ENCODE peak calls at places on chromosomes 6 and 20, in five cellular contexts. H, G, L, Z and N are unnamed samples.
A peak's percentile ranks its signal among the peaks of the same experiment; 100 is the strongest.

GRCh38 chr6:17212541-17213371 is 68.4 kb upstream of the RBM24 start:
- DNase-seq in G (peak; percentile 39), L (no peak), H (no peak), Z (no peak), N (no peak)

GRCh38 chr6:120005292-120005976 is 655.9 kb upstream of the MAN1A1 start:
- DNase-seq in G (no peak), Z (no peak), L (no peak), H (no peak), N (no peak)

GRCh38 chr20:51447097-51447764 is 95.3 kb downstream of the NFATC2 start:
- DNase-seq in G (peak; percentile 93), L (peak; percentile 77), H (peak; percentile 89), Z (no peak), N (peak; percentile 96)

GRCh38 chr6:34001706-34002645 is 143.9 kb downstream of the GRM4 start:
- DNase-seq in H (peak; percentile 55), Z (peak; percentile 50), L (no peak), G (no peak), N (no peak)

GRCh38 chr20:58891686-58892125 is 39.2 kb downstream of the GNAS start:
- DNase-seq in G (peak; percentile 40), Z (no peak), L (no peak), H (peak; percentile 80), N (peak; percentile 19)

GRCh38 chr6:149488815-149489214 is 4.0 kb upstream of the ZC3H12D start:
- DNase-seq in G (no peak), H (no peak), Z (no peak), L (no peak), N (no peak)

GRCh38 chr20:10286356-10286755 is 67.7 kb downstream of the SNAP25 start:
- DNase-seq in G (no peak), H (no peak), L (no peak), Z (no peak), N (no peak)

GRCh38 chr6:35786810-35787209 is 6.0 kb downstream of the CLPSL1 start:
- DNase-seq in G (no peak), L (no peak), Z (peak; percentile 93), H (no peak), N (no peak)

GRCh38 chr6:104108587-104108986 is 751.1 kb downstream of the HACE1 start:
- DNase-seq in H (no peak), L (no peak), Z (no peak), G (no peak), N (no peak)

GRCh38 chr20:16865406-16865805 is 117.2 kb downstream of the OTOR start:
- DNase-seq in Z (no peak), G (no peak), L (no peak), H (no peak), N (no peak)

GRCh38 chr20:23195635-23196034 is 109.5 kb upstream of the CD93 start:
- DNase-seq in Z (no peak), G (no peak), L (no peak), H (no peak), N (no peak)

GRCh38 chr20:64224344-64225165 is 31.0 kb upstream of the PCMTD2 start:
- DNase-seq in L (no peak), H (no peak), Z (no peak), G (no peak), N (peak; percentile 93)

GRCh38 chr6:69985180-69985579 is 118.8 kb downstream of the COL19A1 start:
- DNase-seq in Z (no peak), L (no peak), G (no peak), H (no peak), N (no peak)

GRCh38 chr6:106820412-106820852 is 154.1 kb downstream of the CD24 start:
- DNase-seq in H (no peak), Z (no peak), L (no peak), G (no peak), N (no peak)

GRCh38 chr20:32472581-32473207 is 112.4 kb downstream of the NOL4L start:
- DNase-seq in G (no peak), L (no peak), Z (peak; percentile 72), H (no peak), N (no peak)

GRCh38 chr6:161546632-161547031 is 272.8 kb upstream of the AGPAT4 start:
- DNase-seq in L (no peak), Z (no peak), G (no peak), H (no peak), N (no peak)

GRCh38 chr6:72031471-72031870 is 145.1 kb downstream of the RIMS1 start:
- DNase-seq in Z (no peak), H (no peak), L (no peak), G (no peak), N (peak; percentile 57)

GRCh38 chr20:10321138-10321717 is 102.6 kb downstream of the SNAP25 start:
- DNase-seq in Z (no peak), L (peak; percentile 49), H (no peak), G (no peak), N (no peak)

GRCh38 chr6:158460602-158461092 is 99.2 kb upstream of the TMEM181 start:
- DNase-seq in G (no peak), L (no peak), H (no peak), Z (no peak), N (peak; percentile 65)

GRCh38 chr6:158464483-158464882 is 95.4 kb upstream of the TMEM181 start:
- DNase-seq in Z (no peak), H (no peak), L (no peak), G (no peak), N (no peak)

GRCh38 chr6:158461954-158462353 is 97.9 kb upstream of the TMEM181 start:
- DNase-seq in Z (no peak), G (no peak), H (no peak), L (no peak), N (no peak)

GRCh38 chr6:158457616-158458278 is 102.1 kb upstream of the TMEM181 start:
- DNase-seq in Z (no peak), H (no peak), L (no peak), G (no peak), N (peak; percentile 11)

GRCh38 chr6:158459726-158460125 is 100.2 kb upstream of the TMEM181 start:
- DNase-seq in G (no peak), Z (no peak), H (no peak), L (no peak), N (no peak)
- TF ChIP-seq CTCF in G (no peak), Z (no peak), H (no peak), L (no peak), N (no peak)

GRCh38 chr6:1063671-1064355 is 248.1 kb upstream of the FOXQ1 start:
- DNase-seq in H (no peak), L (no peak), Z (no peak), G (no peak), N (peak; percentile 52)

GRCh38 chr6:1066449-1066848 is 245.4 kb upstream of the FOXQ1 start:
- DNase-seq in G (no peak), H (no peak), L (no peak), Z (no peak), N (no peak)

GRCh38 chr6:1059596-1059995 is 252.3 kb upstream of the FOXQ1 start:
- DNase-seq in H (no peak), L (no peak), Z (no peak), G (no peak), N (no peak)

GRCh38 chr6:1065986-1066385 is 245.9 kb upstream of the FOXQ1 start:
- DNase-seq in G (no peak), H (no peak), Z (no peak), L (no peak), N (no peak)

DNA sequence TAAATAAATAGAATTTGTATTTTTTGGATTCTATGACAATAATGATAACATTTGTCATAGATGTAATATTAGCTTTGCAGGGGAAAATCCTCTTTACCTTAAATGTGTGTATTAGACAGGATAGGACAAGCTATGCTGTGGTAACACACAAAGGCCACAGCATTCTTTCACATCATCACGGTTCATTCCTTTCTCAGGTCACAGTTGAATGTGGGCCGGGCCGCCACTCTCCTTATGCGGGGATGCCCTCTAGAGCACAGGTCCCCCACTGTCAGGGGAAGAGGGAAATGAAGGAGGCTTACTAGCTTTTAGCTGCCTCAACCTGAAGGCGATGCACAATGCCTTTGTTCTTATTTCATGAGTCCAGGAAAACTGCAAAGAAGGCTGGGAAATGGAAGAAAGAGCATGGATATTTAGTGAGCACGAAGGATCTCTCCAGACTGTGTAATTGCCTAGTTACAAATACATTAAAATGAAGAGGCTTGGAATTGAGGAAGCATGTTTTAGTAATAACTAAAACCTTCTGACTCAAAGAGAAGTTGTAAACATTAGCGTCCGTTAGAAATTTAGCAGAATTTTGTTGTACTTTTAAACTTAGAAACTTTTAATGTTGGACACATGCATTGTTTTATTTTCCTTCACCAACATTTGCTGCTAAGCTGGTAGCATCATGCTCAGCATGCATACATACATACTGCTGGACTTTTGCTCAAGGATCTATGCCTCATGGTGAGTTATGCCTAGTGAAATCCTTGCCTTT is 248.9 kb upstream of the FOXQ1 start:
- DNase-seq in L (no peak), H (no peak), Z (no peak), G (no peak), N (peak; percentile 0)
- TF ChIP-seq CTCF in L (no peak), H (no peak), Z (no peak), G (no peak), N (no peak)

GRCh38 chr20:3670511-3670910 is 7.3 kb upstream of the GFRA4 start:
- DNase-seq in H (peak; percentile 22), Z (no peak), G (no peak), L (no peak), N (no peak)
- TF ChIP-seq CTCF in H (no peak), Z (peak; percentile 40), G (no peak), L (no peak), N (peak; percentile 29)

GRCh38 chr6:2853766-2854393 is 12.2 kb upstream of the SERPINB1 start:
- DNase-seq in L (no peak), H (peak; percentile 84), Z (no peak), G (peak; percentile 52), N (peak; percentile 78)
- TF ChIP-seq CTCF in L (peak; percentile 51), H (peak; percentile 37), Z (peak; percentile 87), G (peak; percentile 43), N (peak; percentile 80)

DNA sequence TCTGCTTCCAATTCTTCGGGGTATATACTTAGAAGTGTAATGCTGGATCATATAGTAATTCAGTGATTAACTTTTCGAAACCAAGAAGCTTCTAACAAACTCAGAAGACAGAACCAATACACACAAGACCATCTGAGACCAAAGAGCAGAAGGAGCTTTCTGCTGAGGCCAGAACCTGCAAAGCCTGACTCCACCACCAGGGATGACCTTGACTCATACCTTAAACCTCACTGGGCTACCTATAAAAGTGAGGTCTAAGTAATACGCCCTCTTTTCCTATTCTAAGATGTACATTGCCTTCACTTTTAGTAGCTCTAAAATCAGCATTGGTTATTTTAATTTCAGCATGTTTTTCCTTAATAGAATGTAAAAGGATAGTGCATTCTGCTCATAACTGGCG is 84.8 kb downstream of the FOXF2 start:
- DNase-seq in G (no peak), Z (no peak), H (no peak), L (no peak), N (no peak)
- TF ChIP-seq CTCF in G (no peak), Z (no peak), H (no peak), L (no peak), N (peak; percentile 46)